ENCODE peak calls at places on chromosome 4, in nine cellular contexts. B is uterus, N is fibroblast of mammary gland, K is thyroid gland, Q is IMR-90, M is glutamatergic neuron, X is heart right ventricle, Y is tibial artery, C is cardiac fibroblast. Z is an unnamed sample.

GRCh38 chr4:159476886-159477285 is 374.0 kb downstream of the RAPGEF2 start:
- DNase-seq in B (no peak), N (no peak), K (no peak), Q (no peak), M (no peak), X (no peak), Y (no peak), C (no peak), Z (no peak)

GRCh38 chr4:80266902-80267380 is 477 bp downstream of the FGF5 start:
- DNase-seq in B (peak; percentile 16), N (peak; percentile 55), K (no peak), Q (peak; percentile 59), M (peak; percentile 49), X (no peak), Y (no peak), C (peak; percentile 56), Z (peak; percentile 55)

GRCh38 chr4:2630556-2631273 is 94.3 kb downstream of the FAM193A start:
- DNase-seq in B (no peak), N (no peak), K (no peak), Q (no peak), M (no peak), X (no peak), Y (peak; percentile 45), C (no peak), Z (no peak)

GRCh38 chr4:18020671-18021469 is 685 bp downstream of the LCORL start:
- DNase-seq in B (peak; percentile 63), N (peak; percentile 87), K (peak; percentile 52), Q (peak; percentile 83), M (peak; percentile 77), X (peak; percentile 60), Y (peak; percentile 81), C (peak; percentile 89), Z (peak; percentile 80)

GRCh38 chr4:98546910-98547544 is 111.4 kb downstream of the TSPAN5 start:
- DNase-seq in B (peak; percentile 65), N (peak; percentile 67), K (peak; percentile 60), Q (peak; percentile 54), M (peak; percentile 31), X (peak; percentile 17), Y (peak; percentile 69), C (peak; percentile 84), Z (peak; percentile 48)

GRCh38 chr4:108620933-108621905 is 843 bp downstream of the RPL34 start:
- DNase-seq in B (no peak), N (peak; percentile 38), K (no peak), Q (peak; percentile 21), M (no peak), X (no peak), Y (no peak), C (no peak), Z (no peak)

GRCh38 chr4:7787067-7787466 is 152.6 kb downstream of the AFAP1 start:
- DNase-seq in B (no peak), N (no peak), K (no peak), Q (no peak), M (no peak), X (no peak), Y (peak; percentile 37), C (no peak), Z (no peak)

GRCh38 chr4:7046971-7047370 is 3.8 kb downstream of the TADA2B start:
- DNase-seq in B (no peak), N (no peak), K (no peak), Q (no peak), M (no peak), X (no peak), Y (no peak), C (no peak), Z (no peak)

DNA sequence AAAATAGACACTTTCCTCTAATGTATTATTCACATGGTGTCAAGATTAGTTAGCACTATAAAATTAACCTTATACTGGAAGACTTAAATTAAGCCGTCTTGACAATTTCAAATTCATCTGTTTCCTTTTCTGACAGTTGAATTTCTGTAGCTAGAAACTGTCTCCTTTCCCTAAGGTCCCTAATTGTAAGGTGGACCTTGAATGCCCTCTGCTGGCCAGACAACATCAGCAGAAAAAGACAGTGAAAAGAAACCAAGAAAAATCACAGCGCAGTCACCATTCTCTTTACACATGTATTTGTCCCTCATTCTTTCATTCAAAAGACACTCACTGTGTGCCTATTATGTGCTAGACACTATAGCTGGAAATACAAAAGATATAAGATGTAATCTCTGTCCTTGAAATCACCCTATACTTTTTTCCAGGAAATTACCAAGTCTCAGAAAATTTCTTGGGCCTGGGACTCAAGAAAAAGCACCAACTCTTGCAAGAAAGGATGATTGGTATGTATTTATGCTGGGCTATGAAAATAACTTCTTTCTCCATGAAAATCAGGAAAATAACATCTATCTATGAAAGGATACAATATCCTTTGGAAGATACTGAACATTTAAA is 32.7 kb upstream of the AMBN start:
- DNase-seq in B (peak; percentile 18), N (peak; percentile 38), K (peak; percentile 58), Q (peak; percentile 34), M (peak; percentile 54), X (no peak), Y (no peak), C (peak; percentile 57), Z (peak; percentile 32)
- TF ChIP-seq CTCF in B (peak; percentile 58), N (peak; percentile 85), K (peak; percentile 45), Q (peak; percentile 70), M (peak; percentile 60), X (peak; percentile 62), Y (peak; percentile 65), C (peak; percentile 76), Z (peak; percentile 85)

GRCh38 chr4:174871407-174871806 is 42.4 kb upstream of the GLRA3 start:
- DNase-seq in B (no peak), N (no peak), K (no peak), Q (no peak), M (no peak), X (no peak), Y (no peak), C (no peak), Z (no peak)

GRCh38 chr4:174874898-174875297 is 43.3 kb upstream of the ADAM29 start:
- DNase-seq in B (no peak), N (no peak), K (no peak), Q (no peak), M (no peak), X (no peak), Y (no peak), C (no peak), Z (no peak)

GRCh38 chr4:174870311-174870710 is 41.3 kb upstream of the GLRA3 start:
- DNase-seq in B (no peak), N (no peak), K (no peak), Q (no peak), M (no peak), X (no peak), Y (no peak), C (no peak), Z (no peak)

GRCh38 chr4:174869334-174869733 is 40.3 kb upstream of the GLRA3 start:
- DNase-seq in B (no peak), N (peak; percentile 37), K (no peak), Q (no peak), M (no peak), X (no peak), Y (no peak), C (no peak), Z (no peak)

DNA sequence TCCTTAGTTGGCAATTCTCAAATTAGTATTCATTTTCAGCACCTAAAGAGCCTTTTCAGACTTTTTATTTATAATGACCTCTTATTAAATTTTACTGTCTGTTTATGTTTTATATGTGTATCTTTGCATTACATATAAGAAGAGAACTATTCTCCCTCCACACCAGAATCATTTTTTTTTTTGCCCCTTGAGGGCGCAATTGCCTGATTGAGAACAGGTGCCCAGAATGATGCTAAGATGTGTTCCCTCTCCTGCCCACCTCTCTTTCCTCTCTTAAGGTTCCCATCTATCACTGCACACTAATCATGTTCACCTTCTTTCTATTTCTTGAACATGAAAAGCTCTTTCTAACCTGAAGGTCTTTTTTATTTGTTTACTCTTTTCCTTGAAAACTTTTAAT is 44.2 kb upstream of the ADAM29 start:
- DNase-seq in B (no peak), N (peak; percentile 4), K (no peak), Q (no peak), M (no peak), X (no peak), Y (no peak), C (no peak), Z (no peak)
- TF ChIP-seq CTCF in B (no peak), N (peak; percentile 15), K (no peak), Q (no peak), M (peak; percentile 15), X (peak; percentile 25), Y (peak; percentile 16), C (peak; percentile 7), Z (no peak)

DNA sequence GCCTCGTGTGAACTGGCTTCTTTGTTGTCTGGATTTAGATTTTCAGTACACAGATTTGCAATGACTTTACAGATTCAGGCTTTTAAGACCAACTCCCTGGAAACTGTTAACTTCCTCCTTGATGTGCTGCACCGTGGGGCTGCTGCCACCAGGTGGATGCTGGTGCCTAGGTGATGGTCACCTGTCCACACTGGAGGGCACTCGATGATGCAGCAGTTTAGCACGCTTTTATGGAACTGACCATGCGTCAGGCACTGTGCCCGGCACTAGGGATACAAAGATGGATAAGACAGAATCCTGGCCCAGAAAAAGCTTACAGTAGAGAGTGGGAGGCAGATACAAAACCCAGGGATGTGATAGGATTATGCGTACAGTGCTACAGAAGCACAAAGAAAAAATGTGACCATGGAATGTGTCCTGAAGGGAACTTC is 180.7 kb downstream of the CEP135 start:
- DNase-seq in B (no peak), N (no peak), K (peak; percentile 32), Q (no peak), M (no peak), X (no peak), Y (no peak), C (peak; percentile 69), Z (no peak)
- TF ChIP-seq CTCF in B (no peak), N (peak; percentile 10), K (no peak), Q (no peak), M (peak; percentile 23), X (no peak), Y (no peak), C (peak; percentile 27), Z (peak; percentile 39)

GRCh38 chr4:26217961-26218676 is 102.7 kb upstream of the RBPJ start:
- DNase-seq in B (no peak), N (peak; percentile 48), K (no peak), Q (no peak), M (no peak), X (no peak), Y (no peak), C (no peak), Z (no peak)

GRCh38 chr4:26215725-26216124 is 105.1 kb upstream of the RBPJ start:
- DNase-seq in B (no peak), N (no peak), K (no peak), Q (no peak), M (no peak), X (no peak), Y (no peak), C (no peak), Z (no peak)

GRCh38 chr4:26218677-26219181 is 102.1 kb upstream of the RBPJ start:
- DNase-seq in B (no peak), N (no peak), K (no peak), Q (no peak), M (no peak), X (no peak), Y (no peak), C (no peak), Z (no peak)

GRCh38 chr4:26219206-26219605 is 101.6 kb upstream of the RBPJ start:
- DNase-seq in B (no peak), N (no peak), K (no peak), Q (no peak), M (no peak), X (no peak), Y (no peak), C (no peak), Z (no peak)

DNA sequence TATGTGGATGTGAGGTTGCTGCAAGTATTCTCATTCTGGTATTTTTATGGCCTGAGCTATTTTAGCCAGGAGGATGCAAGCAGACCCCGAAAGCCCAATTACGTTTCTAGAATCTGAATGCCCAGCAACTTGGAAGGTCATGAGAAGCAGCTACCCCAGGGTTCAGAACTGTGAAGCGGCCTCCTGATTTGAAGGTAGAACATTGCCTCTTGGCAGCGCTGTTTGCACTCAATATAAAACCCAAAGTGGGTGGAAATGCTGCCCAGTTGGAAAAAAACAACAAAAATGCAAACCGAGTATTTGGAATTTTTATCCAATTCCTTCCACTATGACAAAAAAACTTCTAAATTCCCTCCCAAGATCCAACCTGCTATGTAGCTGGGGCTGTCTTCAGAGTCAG is 103.4 kb upstream of the RBPJ start:
- DNase-seq in B (no peak), N (no peak), K (no peak), Q (no peak), M (no peak), X (no peak), Y (no peak), C (no peak), Z (no peak)
- TF ChIP-seq CTCF in B (no peak), N (no peak), K (no peak), Q (no peak), M (no peak), X (no peak), Y (no peak), C (no peak), Z (no peak)